ENCODE peak calls at places on chromosomes 12 and 14, in nine cellular contexts. O is CD4-positive, CD25-positive, alpha-beta regulatory T cell; U is adrenal gland; Z is H9; G is GM23338; J is adipocyte; S is body of pancreas; P is aorta; T is Peyer's patch. I is an unnamed sample.
A peak's percentile ranks its signal among the peaks of the same experiment; 100 is the strongest.

GRCh38 chr12:39329015-39329414 is 113.9 kb downstream of the KIF21A start:
- DNase-seq in G (no peak), S (no peak), O (no peak), Z (no peak), P (no peak), U (no peak), J (peak; percentile 59), T (no peak), I (no peak)

GRCh38 chr12:89789862-89790261 is 81.2 kb upstream of the ATP2B1 start:
- DNase-seq in U (peak; percentile 32), S (no peak), Z (no peak), J (peak; percentile 75), T (no peak), P (no peak), G (no peak), O (no peak), I (no peak)

GRCh38 chr12:4780624-4781023 is 60.4 kb downstream of the GALNT8 start:
- DNase-seq in T (no peak), P (peak; percentile 60), J (no peak), Z (no peak), U (no peak), O (no peak), S (no peak), G (no peak), I (peak; percentile 37)

GRCh38 chr12:6370994-6371754 is 4.2 kb downstream of the SCNN1A start:
- DNase-seq in G (peak; percentile 96), U (peak; percentile 71), S (peak; percentile 78), T (peak; percentile 78), O (no peak), Z (peak; percentile 99), J (no peak), P (peak; percentile 34), I (no peak)

GRCh38 chr12:101761347-101761746 is 22.1 kb upstream of the SYCP3 start:
- DNase-seq in G (no peak), Z (no peak), P (no peak), T (no peak), J (no peak), S (no peak), U (no peak), O (no peak), I (no peak)

GRCh38 chr12:40986031-40986430 is 202.1 kb upstream of the PDZRN4 start:
- DNase-seq in U (no peak), P (no peak), G (no peak), J (peak; percentile 20), T (no peak), S (no peak), Z (no peak), O (no peak), I (no peak)

GRCh38 chr12:10982244-10982643 is 4.5 kb downstream of the TAS2R50 start:
- DNase-seq in P (no peak), J (no peak), O (peak; percentile 82), G (no peak), T (no peak), S (no peak), U (no peak), Z (no peak), I (no peak)

GRCh38 chr14:35369701-35370191 is 34.8 kb downstream of the NFKBIA start:
- DNase-seq in G (no peak), T (no peak), Z (no peak), J (no peak), U (no peak), P (peak; percentile 42), S (no peak), O (peak; percentile 54), I (no peak)

GRCh38 chr14:100851946-100852620 is 26.2 kb downstream of the MEG3 start:
- DNase-seq in Z (no peak), U (no peak), G (no peak), S (no peak), O (no peak), P (no peak), J (no peak), T (peak; percentile 37), I (no peak)

GRCh38 chr14:100846309-100846859 is 20.5 kb downstream of the MEG3 start:
- DNase-seq in Z (no peak), J (no peak), P (no peak), U (no peak), T (peak; percentile 8), S (no peak), G (no peak), O (no peak), I (no peak)

GRCh38 chr14:100851586-100851916 is 25.6 kb downstream of the MEG3 start:
- DNase-seq in O (no peak), Z (no peak), P (no peak), J (no peak), G (no peak), U (no peak), T (no peak), S (no peak), I (peak; percentile 28)

GRCh38 chr14:100850841-100851585 is 25.1 kb downstream of the MEG3 start:
- DNase-seq in O (peak; percentile 65), P (peak; percentile 80), S (peak; percentile 82), Z (peak; percentile 79), T (peak; percentile 86), J (peak; percentile 48), G (peak; percentile 79), U (peak; percentile 69), I (peak; percentile 83)

DNA sequence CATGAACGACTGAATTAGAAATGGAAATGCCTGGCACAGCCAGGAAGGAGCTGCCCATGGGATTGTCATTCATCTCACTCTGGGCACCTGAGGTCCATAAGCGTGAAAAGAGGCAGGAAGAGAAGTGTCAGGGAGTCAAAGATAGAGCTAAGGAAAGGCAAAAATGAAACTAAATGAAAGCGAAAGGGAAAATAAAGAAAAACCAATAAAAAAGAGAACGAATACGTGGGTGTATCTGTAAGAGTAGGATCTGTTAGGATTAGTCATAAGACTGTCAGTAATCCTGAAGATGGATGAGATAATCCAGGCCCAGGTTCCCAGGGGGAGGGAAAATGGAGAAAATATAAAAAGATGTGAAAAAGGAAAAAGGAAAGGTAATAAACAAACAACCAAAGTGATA is 23.5 kb downstream of the MEG3 start:
- DNase-seq in S (no peak), Z (no peak), G (no peak), P (no peak), U (no peak), J (peak; percentile 32), O (peak; percentile 39), T (no peak), I (no peak)
- H3K27me3 ChIP-seq in S (no peaks in the 10 kb centered on the region), Z (no peaks in the 10 kb centered on the region), G (no peaks in the 10 kb centered on the region), P (no peaks in the 10 kb centered on the region), U (no peaks in the 10 kb centered on the region), J (peaks cover 2% of the 10 kb centered on the region), O (no peaks in the 10 kb centered on the region), T (no peaks in the 10 kb centered on the region), I (no peaks in the 10 kb centered on the region)

DNA sequence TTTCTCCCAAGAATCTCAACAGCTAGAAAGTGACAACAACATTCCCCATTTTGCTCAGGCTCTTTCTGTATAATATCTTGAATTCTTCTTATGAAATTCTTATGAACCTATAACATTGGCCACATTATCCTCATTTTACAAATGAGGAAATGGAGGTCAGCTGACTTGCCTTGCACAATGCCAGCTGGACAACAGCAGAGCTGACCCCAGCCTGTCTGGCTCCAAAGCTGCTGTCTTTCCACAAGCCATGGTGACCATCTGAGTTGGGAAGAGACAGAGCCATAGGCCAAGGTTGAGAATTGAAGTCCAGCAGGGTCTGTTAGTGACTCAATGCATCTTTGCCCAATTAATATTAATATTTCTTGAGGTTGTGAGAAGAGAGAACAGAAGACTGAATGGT is 87.3 kb downstream of the KSR2 start:
- DNase-seq in G (no peak), P (peak; percentile 62), O (no peak), S (no peak), T (no peak), Z (no peak), J (no peak), U (no peak), I (no peak)
- H3K27me3 ChIP-seq in G (no peaks in the 10 kb centered on the region), P (no peaks in the 10 kb centered on the region), O (no peaks in the 10 kb centered on the region), S (no peaks in the 10 kb centered on the region), T (no peaks in the 10 kb centered on the region), Z (no peaks in the 10 kb centered on the region), J (peaks cover 33% of the 10 kb centered on the region), U (no peaks in the 10 kb centered on the region), I (peaks cover 2% of the 10 kb centered on the region)

GRCh38 chr14:69876848-69877306 is 2.3 kb upstream of the SMOC1 start:
- DNase-seq in T (no peak), J (no peak), U (no peak), O (no peak), G (no peak), S (peak; percentile 66), Z (no peak), P (no peak), I (no peak)

GRCh38 chr14:69879175-69880047 is at the start of gene SMOC1:
- DNase-seq in T (no peak), S (peak; percentile 94), Z (peak; percentile 87), J (no peak), G (peak; percentile 92), O (no peak), P (no peak), U (peak; percentile 64), I (peak; percentile 87)

GRCh38 chr14:69880051-69880487 is 853 bp downstream of the SMOC1 start:
- DNase-seq in U (no peak), J (no peak), Z (no peak), T (no peak), G (peak; percentile 48), S (peak; percentile 37), O (no peak), P (no peak), I (peak; percentile 59)

GRCh38 chr14:69877492-69877891 is 1.7 kb upstream of the SMOC1 start:
- DNase-seq in J (no peak), G (peak; percentile 64), Z (no peak), U (no peak), T (no peak), O (no peak), P (no peak), S (no peak), I (no peak)

GRCh38 chr14:69878251-69878650 is 965 bp upstream of the SMOC1 start:
- DNase-seq in J (no peak), U (no peak), O (no peak), P (no peak), T (no peak), S (no peak), G (no peak), Z (no peak), I (no peak)
- H3K27me3 ChIP-seq in J (no peaks in the 10 kb centered on the region), U (peaks cover 13% of the 10 kb centered on the region), O (peaks cover 16% of the 10 kb centered on the region), P (no peaks in the 10 kb centered on the region), T (no peaks in the 10 kb centered on the region), S (no peaks in the 10 kb centered on the region), G (peaks cover 32% of the 10 kb centered on the region), Z (peaks cover 9% of the 10 kb centered on the region), I (peaks cover 3% of the 10 kb centered on the region)

GRCh38 chr12:105933671-105934665 is 204.8 kb downstream of the NUAK1 start:
- DNase-seq in J (peak; percentile 95), S (peak; percentile 13), O (no peak), T (no peak), P (peak; percentile 72), G (no peak), U (peak; percentile 37), Z (no peak), I (no peak)

GRCh38 chr12:105928436-105928835 is 210.3 kb downstream of the NUAK1 start:
- DNase-seq in J (no peak), S (peak; percentile 71), O (no peak), G (no peak), Z (no peak), P (no peak), U (no peak), T (no peak), I (no peak)

GRCh38 chr12:105931762-105932587 is 206.8 kb downstream of the NUAK1 start:
- DNase-seq in O (no peak), G (no peak), U (no peak), J (no peak), Z (no peak), S (no peak), P (no peak), T (no peak), I (no peak)

GRCh38 chr12:105930612-105931011 is 208.1 kb downstream of the NUAK1 start:
- DNase-seq in P (no peak), S (no peak), G (peak; percentile 15), J (no peak), O (no peak), Z (no peak), T (no peak), U (no peak), I (no peak)

GRCh38 chr12:105931104-105931503 is 207.7 kb downstream of the NUAK1 start:
- DNase-seq in G (no peak), P (no peak), S (no peak), Z (no peak), O (no peak), T (no peak), J (no peak), U (no peak), I (no peak)
- H3K27me3 ChIP-seq in G (no peaks in the 10 kb centered on the region), P (no peaks in the 10 kb centered on the region), S (no peaks in the 10 kb centered on the region), Z (no peaks in the 10 kb centered on the region), O (no peaks in the 10 kb centered on the region), T (no peaks in the 10 kb centered on the region), J (no peaks in the 10 kb centered on the region), U (no peaks in the 10 kb centered on the region), I (no peaks in the 10 kb centered on the region)